ENCODE peak calls at places on chromosome X, in eight cellular contexts. P is CD8-positive, alpha-beta memory T cell; F is MM.1S; D is HAP-1; L is stimulated activated CD4-positive, alpha-beta T cell treated with anti-CD3 and anti-CD28 coated beads, TNF-alpha, amount 100 ng/mL, for 48 hours; E is progenitor cell of endocrine pancreas; I is GDM1; N is AG09309. A is an unnamed sample.

GRCh38 chrX:38175140-38175539 is 45.5 kb downstream of the SRPX start:
- DNase-seq in F (peak), N (no peak), D (peak), E (peak), P (no peak), I (no peak), L (no peak), A (no peak)

GRCh38 chrX:48613502-48614160 is 16.3 kb downstream of the WDR13 start:
- DNase-seq in I (no peak), E (no peak), N (no peak), D (no peak), P (no peak), L (no peak), F (no peak), A (no peak)

GRCh38 chrX:9562851-9563250 is 98.0 kb downstream of the TBL1X start:
- DNase-seq in F (no peak), D (no peak), L (no peak), P (no peak), N (peak), E (no peak), I (no peak), A (no peak)

GRCh38 chrX:96027363-96027894 is 657.2 kb upstream of the DIAPH2 start:
- DNase-seq in F (no peak), D (no peak), N (no peak), I (no peak), L (no peak), E (no peak), P (no peak), A (no peak)

GRCh38 chrX:50996930-50997329 is 86.4 kb downstream of the BMP15 start:
- DNase-seq in F (no peak), D (no peak), L (no peak), E (no peak), N (no peak), I (no peak), P (no peak), A (no peak)

GRCh38 chrX:150450519-150451177 is 87.5 kb downstream of the MAMLD1 start:
- DNase-seq in P (no peak), I (no peak), D (no peak), E (no peak), L (peak), F (no peak), N (no peak), A (no peak)

GRCh38 chrX:146454363-146454762 is 355.2 kb upstream of the CXorf51B start:
- DNase-seq in N (no peak), I (no peak), F (no peak), L (no peak), D (no peak), E (no peak), P (no peak), A (no peak)

GRCh38 chrX:134933911-134934310 is 56.9 kb upstream of the SMIM10 start:
- DNase-seq in L (no peak), F (no peak), D (no peak), N (no peak), P (no peak), E (no peak), I (no peak), A (no peak)

GRCh38 chrX:253451-254297 is 27.5 kb upstream of the PLCXD1 start:
- DNase-seq in D (no peak), L (no peak), F (no peak), N (no peak), E (no peak), P (no peak), I (no peak), A (no peak)

GRCh38 chrX:106917830-106918500 is 2.2 kb upstream of the CLDN2 start:
- DNase-seq in E (no peak), I (no peak), P (no peak), N (no peak), D (no peak), F (no peak), L (no peak), A (no peak)

GRCh38 chrX:40068048-40068447 is 29.7 kb downstream of the BCOR start:
- DNase-seq in E (no peak), F (no peak), P (peak), I (no peak), N (no peak), D (peak), L (no peak), A (no peak)

GRCh38 chrX:22486326-22486725 is 213.6 kb downstream of the CBLL2 start:
- DNase-seq in F (no peak), I (no peak), L (no peak), D (no peak), E (no peak), N (no peak), P (no peak), A (no peak)

GRCh38 chrX:40262641-40263560 is 165.1 kb upstream of the BCOR start:
- DNase-seq in E (no peak), D (no peak), N (no peak), F (no peak), I (no peak), L (no peak), P (no peak), A (no peak)

GRCh38 chrX:107675823-107676555 is 47.7 kb downstream of the PRPS1 start:
- DNase-seq in D (peak), L (no peak), P (peak), N (no peak), E (no peak), F (peak), I (no peak), A (no peak)

GRCh38 chrX:97747346-97747745 is 863.6 kb downstream of the RPA4 start:
- DNase-seq in L (no peak), E (no peak), N (no peak), P (no peak), D (no peak), I (no peak), F (no peak), A (no peak)

GRCh38 chrX:470686-471085 is 84.0 kb upstream of the PPP2R3B start:
- DNase-seq in L (no peak), I (no peak), P (no peak), N (no peak), E (no peak), D (no peak), F (no peak), A (no peak)

GRCh38 chrX:134019567-134020206 is 34.3 kb upstream of the GPC3 start:
- DNase-seq in F (no peak), D (no peak), I (no peak), E (no peak), P (no peak), L (no peak), N (no peak), A (no peak)

GRCh38 chrX:125522752-125523151 is 203.1 kb downstream of the TEX13C start:
- DNase-seq in E (no peak), N (no peak), P (no peak), D (no peak), F (no peak), I (no peak), L (no peak), A (no peak)

GRCh38 chrX:110803506-110803905 is 7.9 kb upstream of the CHRDL1 start:
- DNase-seq in L (no peak), F (no peak), D (no peak), N (no peak), P (no peak), I (no peak), E (no peak), A (no peak)

A was measured in Panc1.